ENCODE peak calls at places on chromosomes 16 and 17, in eight cellular contexts. One of them, this sample, is unnamed.

GRCh38 chr17:31517524-31517923 is 126.0 kb downstream of the RAB11FIP4 start:
- DNase-seq in breast epithelium: no peak
- DNase-seq in effector memory CD4-positive, alpha-beta T cell: no peak
- DNase-seq in GM23338: peak; percentile 78
- DNase-seq in endodermal cell: peak; percentile 91
- DNase-seq in colonic mucosa: no peak
- DNase-seq in naive thymus-derived CD4-positive, alpha-beta T cell: no peak
- DNase-seq in mesendoderm: peak; percentile 75
- DNase-seq in this sample: no peak

GRCh38 chr16:79509221-79509631 is 91.3 kb downstream of the MAF start:
- DNase-seq in colonic mucosa: no peak
- DNase-seq in mesendoderm: no peak
- DNase-seq in effector memory CD4-positive, alpha-beta T cell: no peak
- DNase-seq in breast epithelium: peak; percentile 52
- DNase-seq in GM23338: peak; percentile 11
- DNase-seq in endodermal cell: peak; percentile 46
- DNase-seq in naive thymus-derived CD4-positive, alpha-beta T cell: no peak
- DNase-seq in this sample: no peak

GRCh38 chr17:57914274-57915147 is 40.7 kb downstream of the CUEDC1 start:
- DNase-seq in effector memory CD4-positive, alpha-beta T cell: no peak
- DNase-seq in endodermal cell: peak; percentile 46
- DNase-seq in GM23338: no peak
- DNase-seq in naive thymus-derived CD4-positive, alpha-beta T cell: no peak
- DNase-seq in breast epithelium: no peak
- DNase-seq in mesendoderm: no peak
- DNase-seq in colonic mucosa: no peak
- DNase-seq in this sample: no peak

GRCh38 chr16:31352344-31353115 is 2.4 kb upstream of the ITGAX start:
- DNase-seq in endodermal cell: no peak
- DNase-seq in mesendoderm: no peak
- DNase-seq in breast epithelium: no peak
- DNase-seq in GM23338: no peak
- DNase-seq in naive thymus-derived CD4-positive, alpha-beta T cell: no peak
- DNase-seq in colonic mucosa: no peak
- DNase-seq in effector memory CD4-positive, alpha-beta T cell: no peak
- DNase-seq in this sample: no peak

GRCh38 chr16:11876306-11876705 is 25.0 kb upstream of the RSL1D1 start:
- DNase-seq in endodermal cell: peak; percentile 78
- DNase-seq in colonic mucosa: no peak
- DNase-seq in effector memory CD4-positive, alpha-beta T cell: no peak
- DNase-seq in breast epithelium: no peak
- DNase-seq in mesendoderm: peak; percentile 39
- DNase-seq in GM23338: no peak
- DNase-seq in naive thymus-derived CD4-positive, alpha-beta T cell: no peak
- DNase-seq in this sample: no peak

GRCh38 chr17:37110012-37110701 is 161.4 kb downstream of the AATF start:
- DNase-seq in naive thymus-derived CD4-positive, alpha-beta T cell: no peak
- DNase-seq in effector memory CD4-positive, alpha-beta T cell: no peak
- DNase-seq in colonic mucosa: no peak
- DNase-seq in endodermal cell: no peak
- DNase-seq in mesendoderm: peak; percentile 79
- DNase-seq in GM23338: no peak
- DNase-seq in breast epithelium: no peak
- DNase-seq in this sample: no peak

GRCh38 chr17:76271669-76272540 is 6.8 kb downstream of the UBALD2 start:
- DNase-seq in endodermal cell: peak; percentile 87
- DNase-seq in breast epithelium: no peak
- DNase-seq in GM23338: peak; percentile 70
- DNase-seq in effector memory CD4-positive, alpha-beta T cell: peak; percentile 53
- DNase-seq in mesendoderm: peak; percentile 55
- DNase-seq in naive thymus-derived CD4-positive, alpha-beta T cell: peak; percentile 55
- DNase-seq in colonic mucosa: no peak
- DNase-seq in this sample: no peak

GRCh38 chr17:78397681-78398101 is 19.2 kb downstream of the PGS1 start:
- DNase-seq in endodermal cell: no peak
- DNase-seq in effector memory CD4-positive, alpha-beta T cell: no peak
- DNase-seq in GM23338: no peak
- DNase-seq in mesendoderm: no peak
- DNase-seq in colonic mucosa: no peak
- DNase-seq in naive thymus-derived CD4-positive, alpha-beta T cell: no peak
- DNase-seq in breast epithelium: peak; percentile 64
- DNase-seq in this sample: no peak

GRCh38 chr17:71252446-71252845 is 868.4 kb upstream of the SOX9 start:
- DNase-seq in endodermal cell: no peak
- DNase-seq in GM23338: no peak
- DNase-seq in effector memory CD4-positive, alpha-beta T cell: no peak
- DNase-seq in mesendoderm: no peak
- DNase-seq in breast epithelium: no peak
- DNase-seq in colonic mucosa: no peak
- DNase-seq in naive thymus-derived CD4-positive, alpha-beta T cell: no peak
- DNase-seq in this sample: no peak

GRCh38 chr17:17913695-17914332 is 58.4 kb downstream of the TOM1L2 start:
- DNase-seq in GM23338: no peak
- DNase-seq in naive thymus-derived CD4-positive, alpha-beta T cell: no peak
- DNase-seq in colonic mucosa: peak; percentile 92
- DNase-seq in breast epithelium: peak; percentile 75
- DNase-seq in effector memory CD4-positive, alpha-beta T cell: no peak
- DNase-seq in mesendoderm: peak; percentile 96
- DNase-seq in endodermal cell: peak; percentile 95
- DNase-seq in this sample: peak; percentile 82

GRCh38 chr16:71628810-71629209 is 2.8 kb downstream of the MARVELD3 start:
- DNase-seq in GM23338: no peak
- DNase-seq in naive thymus-derived CD4-positive, alpha-beta T cell: no peak
- DNase-seq in mesendoderm: peak; percentile 63
- DNase-seq in colonic mucosa: no peak
- DNase-seq in endodermal cell: peak; percentile 49
- DNase-seq in breast epithelium: no peak
- DNase-seq in effector memory CD4-positive, alpha-beta T cell: no peak
- DNase-seq in this sample: no peak

GRCh38 chr17:57916925-57917858 is 38.0 kb downstream of the CUEDC1 start:
- DNase-seq in GM23338: no peak
- DNase-seq in colonic mucosa: no peak
- DNase-seq in effector memory CD4-positive, alpha-beta T cell: no peak
- DNase-seq in mesendoderm: peak; percentile 54
- DNase-seq in endodermal cell: peak; percentile 61
- DNase-seq in naive thymus-derived CD4-positive, alpha-beta T cell: peak; percentile 35
- DNase-seq in breast epithelium: no peak
- DNase-seq in this sample: no peak

GRCh38 chr17:27408891-27409290 is 47.4 kb upstream of the KSR1 start:
- DNase-seq in naive thymus-derived CD4-positive, alpha-beta T cell: no peak
- DNase-seq in endodermal cell: no peak
- DNase-seq in mesendoderm: no peak
- DNase-seq in colonic mucosa: no peak
- DNase-seq in effector memory CD4-positive, alpha-beta T cell: no peak
- DNase-seq in breast epithelium: no peak
- DNase-seq in GM23338: no peak
- DNase-seq in this sample: no peak

GRCh38 chr17:40551091-40551873 is 14.0 kb downstream of the CCR7 start:
- DNase-seq in naive thymus-derived CD4-positive, alpha-beta T cell: no peak
- DNase-seq in breast epithelium: peak; percentile 62
- DNase-seq in GM23338: no peak
- DNase-seq in effector memory CD4-positive, alpha-beta T cell: no peak
- DNase-seq in endodermal cell: peak; percentile 36
- DNase-seq in colonic mucosa: peak; percentile 63
- DNase-seq in mesendoderm: no peak
- DNase-seq in this sample: peak; percentile 98

GRCh38 chr17:40542562-40543411 is 22.5 kb downstream of the CCR7 start:
- DNase-seq in naive thymus-derived CD4-positive, alpha-beta T cell: no peak
- DNase-seq in colonic mucosa: peak; percentile 67
- DNase-seq in breast epithelium: peak; percentile 60
- DNase-seq in GM23338: no peak
- DNase-seq in endodermal cell: peak; percentile 54
- DNase-seq in mesendoderm: no peak
- DNase-seq in effector memory CD4-positive, alpha-beta T cell: no peak
- DNase-seq in this sample: peak; percentile 84

GRCh38 chr17:58447039-58447975 is 30.0 kb upstream of the RNF43 start:
- DNase-seq in effector memory CD4-positive, alpha-beta T cell: peak; percentile 36
- DNase-seq in colonic mucosa: peak; percentile 77
- DNase-seq in breast epithelium: peak; percentile 65
- DNase-seq in endodermal cell: peak; percentile 97
- DNase-seq in naive thymus-derived CD4-positive, alpha-beta T cell: peak; percentile 50
- DNase-seq in GM23338: peak; percentile 94
- DNase-seq in mesendoderm: peak; percentile 94
- DNase-seq in this sample: peak; percentile 17

GRCh38 chr16:18950469-18951185 is 24.4 kb upstream of the SMG1 start:
- DNase-seq in mesendoderm: no peak
- DNase-seq in naive thymus-derived CD4-positive, alpha-beta T cell: no peak
- DNase-seq in breast epithelium: no peak
- DNase-seq in colonic mucosa: no peak
- DNase-seq in effector memory CD4-positive, alpha-beta T cell: no peak
- DNase-seq in endodermal cell: no peak
- DNase-seq in GM23338: no peak
- DNase-seq in this sample: no peak

GRCh38 chr17:59361386-59361785 is 29.9 kb downstream of the YPEL2 start:
- DNase-seq in breast epithelium: no peak
- DNase-seq in colonic mucosa: no peak
- DNase-seq in mesendoderm: no peak
- DNase-seq in GM23338: no peak
- DNase-seq in effector memory CD4-positive, alpha-beta T cell: no peak
- DNase-seq in endodermal cell: no peak
- DNase-seq in naive thymus-derived CD4-positive, alpha-beta T cell: no peak
- DNase-seq in this sample: peak; percentile 87

DNA sequence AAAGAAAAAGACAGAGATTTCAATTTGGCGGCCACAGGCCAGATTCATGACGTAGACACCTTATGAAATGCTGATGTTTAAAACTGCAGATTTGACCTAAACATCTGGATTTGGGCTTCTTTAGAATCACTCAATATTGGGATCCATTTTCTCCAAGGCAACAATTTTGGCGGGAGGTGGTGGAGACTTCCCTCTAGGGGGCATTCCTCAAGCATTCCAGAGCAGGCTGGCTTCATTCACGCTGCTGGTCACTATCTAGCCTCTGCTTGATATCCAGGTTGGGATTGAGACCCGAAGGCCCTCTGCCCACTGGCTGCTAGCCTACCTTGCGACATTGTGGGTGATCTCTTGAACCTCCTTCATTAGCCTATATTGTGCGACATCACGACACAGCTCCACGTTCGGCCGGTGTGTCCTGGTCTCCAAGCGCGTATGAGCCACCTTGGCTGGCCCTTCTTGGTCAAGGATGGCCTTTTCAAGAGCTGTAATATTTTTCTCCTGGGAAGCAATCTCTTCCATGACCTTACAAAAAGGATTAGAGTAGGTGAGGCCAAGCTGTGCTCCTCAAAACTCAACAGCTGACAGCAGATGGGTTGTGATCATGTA is 24.5 kb downstream of the FBXO39 start:
- DNase-seq in breast epithelium: no peak
- DNase-seq in GM23338: peak; percentile 69
- DNase-seq in effector memory CD4-positive, alpha-beta T cell: no peak
- DNase-seq in endodermal cell: peak; percentile 85
- DNase-seq in naive thymus-derived CD4-positive, alpha-beta T cell: no peak
- DNase-seq in colonic mucosa: no peak
- DNase-seq in mesendoderm: peak; percentile 73
- DNase-seq in this sample: no peak
- H3K27me3 ChIP-seq in breast epithelium: no peaks in the 10 kb centered on the region
- H3K27me3 ChIP-seq in GM23338: no peaks in the 10 kb centered on the region
- H3K27me3 ChIP-seq in effector memory CD4-positive, alpha-beta T cell: no peaks in the 10 kb centered on the region
- H3K27me3 ChIP-seq in endodermal cell: no peaks in the 10 kb centered on the region
- H3K27me3 ChIP-seq in naive thymus-derived CD4-positive, alpha-beta T cell: no peaks in the 10 kb centered on the region
- H3K27me3 ChIP-seq in colonic mucosa: no peaks in the 10 kb centered on the region
- H3K27me3 ChIP-seq in mesendoderm: no peaks in the 10 kb centered on the region
- H3K27me3 ChIP-seq in this sample: peaks cover 4% of the 10 kb centered on the region

GRCh38 chr16:27374794-27375499 is 27.0 kb upstream of the IL21R start:
- DNase-seq in endodermal cell: peak; percentile 99
- DNase-seq in effector memory CD4-positive, alpha-beta T cell: peak; percentile 16
- DNase-seq in colonic mucosa: peak; percentile 60
- DNase-seq in mesendoderm: peak; percentile 99
- DNase-seq in breast epithelium: no peak
- DNase-seq in GM23338: peak; percentile 97
- DNase-seq in naive thymus-derived CD4-positive, alpha-beta T cell: no peak
- DNase-seq in this sample: no peak
- H3K4me3 ChIP-seq in endodermal cell: no peak overlapping the region
- H3K4me3 ChIP-seq in effector memory CD4-positive, alpha-beta T cell: no peak overlapping the region
- H3K4me3 ChIP-seq in colonic mucosa: no peak overlapping the region
- H3K4me3 ChIP-seq in mesendoderm: no peak overlapping the region
- H3K4me3 ChIP-seq in breast epithelium: no peak overlapping the region
- H3K4me3 ChIP-seq in GM23338: no peak overlapping the region
- H3K4me3 ChIP-seq in naive thymus-derived CD4-positive, alpha-beta T cell: no peak overlapping the region
- H3K4me3 ChIP-seq in this sample: no peak overlapping the region

DNA sequence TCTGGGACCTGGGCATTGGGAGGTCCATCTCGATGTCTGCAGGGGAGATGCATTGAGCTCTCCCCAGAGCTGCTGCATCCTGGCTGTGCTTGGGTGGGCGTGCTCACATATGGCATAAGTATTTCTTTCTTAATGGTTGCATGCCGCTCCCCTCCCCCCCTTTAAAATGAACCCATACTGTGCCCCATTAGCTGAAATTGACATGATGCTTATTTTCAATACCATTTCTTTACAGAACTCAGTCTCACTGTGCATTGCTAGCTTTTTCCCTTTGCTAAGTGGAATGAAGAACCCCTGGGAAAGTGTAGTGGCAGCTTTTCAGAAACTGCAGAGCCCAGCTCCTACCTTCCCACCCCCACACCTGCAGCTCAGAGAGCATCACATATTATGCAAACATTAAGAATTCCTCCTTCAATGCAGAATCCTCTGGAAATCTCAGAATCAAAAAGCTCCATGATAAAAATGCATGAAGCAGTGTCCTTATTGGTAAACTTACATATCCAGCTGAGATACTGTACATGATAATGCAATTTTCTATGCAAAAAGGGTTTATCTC is 56.4 kb downstream of the HS3ST4 start:
- DNase-seq in endodermal cell: no peak
- DNase-seq in colonic mucosa: no peak
- DNase-seq in GM23338: no peak
- DNase-seq in breast epithelium: no peak
- DNase-seq in mesendoderm: no peak
- DNase-seq in naive thymus-derived CD4-positive, alpha-beta T cell: no peak
- DNase-seq in effector memory CD4-positive, alpha-beta T cell: no peak
- DNase-seq in this sample: no peak
- H3K27me3 ChIP-seq in endodermal cell: no peaks in the 10 kb centered on the region
- H3K27me3 ChIP-seq in colonic mucosa: no peaks in the 10 kb centered on the region
- H3K27me3 ChIP-seq in GM23338: no peaks in the 10 kb centered on the region
- H3K27me3 ChIP-seq in breast epithelium: no peaks in the 10 kb centered on the region
- H3K27me3 ChIP-seq in mesendoderm: no peaks in the 10 kb centered on the region
- H3K27me3 ChIP-seq in naive thymus-derived CD4-positive, alpha-beta T cell: no peaks in the 10 kb centered on the region
- H3K27me3 ChIP-seq in effector memory CD4-positive, alpha-beta T cell: no peaks in the 10 kb centered on the region
- H3K27me3 ChIP-seq in this sample: no peaks in the 10 kb centered on the region

DNA sequence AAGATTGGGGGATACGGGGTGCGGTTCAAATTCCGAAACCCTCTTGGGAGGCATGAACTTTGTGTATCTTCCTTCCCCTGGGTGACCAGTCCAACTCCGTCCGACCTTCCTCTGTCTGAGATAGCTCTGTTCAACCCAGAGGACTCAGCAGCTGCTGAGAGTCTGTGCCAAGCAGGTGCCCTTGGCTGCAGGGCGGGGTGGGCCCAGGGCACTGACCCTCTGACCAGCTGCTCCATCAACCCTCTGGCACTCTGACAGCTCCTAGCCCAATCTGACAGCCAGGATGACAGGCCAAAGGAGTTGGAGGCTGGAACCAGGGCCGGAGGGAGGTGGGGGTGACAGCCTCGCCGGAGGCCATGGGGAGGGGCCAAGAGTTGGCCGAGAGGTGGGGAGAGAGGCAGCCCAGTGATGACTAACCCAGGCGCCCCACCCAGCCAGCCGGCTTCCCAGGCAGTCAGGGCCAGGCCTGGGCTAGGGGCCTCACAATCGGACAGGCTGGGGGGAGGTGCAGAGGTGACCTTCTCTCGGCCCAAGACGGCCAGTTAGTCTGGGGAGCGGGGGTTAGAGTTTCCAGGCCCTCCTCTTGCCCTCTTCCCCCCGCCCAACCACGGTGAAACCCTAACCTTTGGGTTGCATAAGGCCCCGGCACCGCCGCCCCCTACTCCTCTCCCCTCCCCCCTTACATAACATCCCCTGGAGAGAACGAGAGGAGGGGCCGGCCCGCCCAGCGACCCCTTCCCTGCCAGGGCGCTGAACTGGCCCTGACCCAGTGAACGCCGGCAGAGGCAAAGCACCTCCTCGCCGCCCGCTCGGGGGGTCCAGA is 5.0 kb upstream of the TLCD2 start:
- DNase-seq in effector memory CD4-positive, alpha-beta T cell: peak; percentile 41
- DNase-seq in breast epithelium: peak; percentile 79
- DNase-seq in naive thymus-derived CD4-positive, alpha-beta T cell: no peak
- DNase-seq in mesendoderm: peak; percentile 93
- DNase-seq in colonic mucosa: peak; percentile 87
- DNase-seq in GM23338: peak; percentile 74
- DNase-seq in endodermal cell: peak; percentile 94
- DNase-seq in this sample: peak; percentile 60
- H3K4me3 ChIP-seq in effector memory CD4-positive, alpha-beta T cell: peak overlapping the region; percentile 97
- H3K4me3 ChIP-seq in breast epithelium: peak overlapping the region; percentile 87
- H3K4me3 ChIP-seq in naive thymus-derived CD4-positive, alpha-beta T cell: peak overlapping the region; percentile 60
- H3K4me3 ChIP-seq in mesendoderm: peak overlapping the region; percentile 89
- H3K4me3 ChIP-seq in colonic mucosa: peak overlapping the region; percentile 93
- H3K4me3 ChIP-seq in GM23338: peak overlapping the region; percentile 83
- H3K4me3 ChIP-seq in endodermal cell: peak overlapping the region; percentile 93
- H3K4me3 ChIP-seq in this sample: peak overlapping the region; percentile 97

This sample was measured in BJ.